ENCODE peak calls at places on chromosomes 3 and 15, in six cellular contexts. P is neural progenitor cell, L is K562, T is astrocyte, N is GM23248, M is fibroblast of lung. W is an unnamed sample.

GRCh38 chr3:191170097-191170496 is 28.9 kb upstream of the OSTN start:
- DNase-seq in N (no peak), T (no peak), M (no peak), L (no peak), P (no peak), W (no peak)

GRCh38 chr3:174786825-174787224 is 72.3 kb upstream of the NAALADL2 start:
- DNase-seq in T (no peak), L (no peak), P (no peak), M (no peak), N (no peak), W (no peak)

GRCh38 chr3:10816863-10817253 is 830 bp downstream of the SLC6A11 start:
- DNase-seq in T (no peak), M (no peak), P (no peak), L (no peak), N (no peak), W (no peak)

GRCh38 chr15:86837631-86838030 is 758.0 kb downstream of the AGBL1 start:
- DNase-seq in L (no peak), N (no peak), M (peak; percentile 11), P (no peak), T (peak; percentile 72), W (no peak)

GRCh38 chr3:136141891-136142290 is 54.2 kb downstream of the MSL2 start:
- DNase-seq in P (no peak), T (peak; percentile 52), N (peak; percentile 58), L (no peak), M (no peak), W (no peak)

GRCh38 chr3:189237516-189237915 is 65.7 kb downstream of the TPRG1 start:
- DNase-seq in N (no peak), T (peak; percentile 30), L (no peak), P (no peak), M (no peak), W (no peak)

GRCh38 chr3:14266361-14266760 is 87.7 kb downstream of the LSM3 start:
- DNase-seq in L (no peak), T (peak; percentile 92), N (peak; percentile 96), M (peak; percentile 75), P (no peak), W (no peak)

GRCh38 chr3:57949779-57950618 is 58.2 kb upstream of the FLNB start:
- DNase-seq in N (peak; percentile 76), M (peak; percentile 51), L (no peak), P (no peak), T (no peak), W (no peak)

GRCh38 chr15:92324036-92324963 is 69.4 kb upstream of the ST8SIA2 start:
- DNase-seq in M (no peak), P (no peak), N (no peak), T (no peak), L (no peak), W (no peak)

GRCh38 chr3:193499801-193500485 is 54.8 kb downstream of the ATP13A4 start:
- DNase-seq in N (no peak), M (no peak), T (no peak), L (no peak), P (no peak), W (no peak)

GRCh38 chr15:90414408-90415028 is 26.5 kb downstream of the IQGAP1 start:
- DNase-seq in L (no peak), P (no peak), T (peak; percentile 90), N (peak; percentile 86), M (peak; percentile 60), W (no peak)

GRCh38 chr15:94412979-94413741 is 181.8 kb downstream of the MCTP2 start:
- DNase-seq in T (no peak), N (peak; percentile 49), M (peak; percentile 67), L (no peak), P (peak; percentile 62), W (no peak)

GRCh38 chr15:95095250-95095649 is 863.9 kb downstream of the MCTP2 start:
- DNase-seq in T (no peak), N (no peak), P (no peak), M (no peak), L (no peak), W (no peak)

GRCh38 chr3:124779751-124780191 is 49.5 kb downstream of the UMPS start:
- DNase-seq in L (no peak), T (no peak), M (no peak), N (no peak), P (no peak), W (no peak)

GRCh38 chr3:156433138-156433537 is 121.8 kb downstream of the SSR3 start:
- DNase-seq in P (no peak), M (peak; percentile 8), L (no peak), N (peak; percentile 35), T (peak; percentile 78), W (no peak)

GRCh38 chr3:171835116-171835515 is 8.0 kb upstream of the TMEM212 start:
- DNase-seq in M (no peak), N (no peak), L (no peak), P (no peak), T (no peak), W (no peak)

GRCh38 chr15:69476704-69477473 is 24.3 kb downstream of the RPLP1 start:
- DNase-seq in N (no peak), P (no peak), T (no peak), M (no peak), L (no peak), W (no peak)

GRCh38 chr3:175956964-175957363 is 1097.8 kb downstream of the NAALADL2 start:
- DNase-seq in P (peak; percentile 10), N (peak; percentile 43), L (no peak), M (no peak), T (no peak), W (no peak)

GRCh38 chr15:82177291-82178010 is 85.1 kb downstream of the EFL1 start:
- DNase-seq in M (peak; percentile 62), N (peak; percentile 86), T (peak; percentile 91), L (no peak), P (no peak), W (no peak)

GRCh38 chr3:195443391-195443989 is 670 bp upstream of the ACAP2 start:
- DNase-seq in L (no peak), P (peak; percentile 12), T (no peak), M (no peak), N (peak; percentile 8), W (no peak)

GRCh38 chr3:166608132-166608531 is 770.9 kb upstream of the BCHE start:
- DNase-seq in P (no peak), L (no peak), T (no peak), M (no peak), N (no peak), W (peak; percentile 4)

GRCh38 chr15:42010434-42010833 is 10.4 kb downstream of the PLA2G4E start:
- DNase-seq in T (no peak), P (no peak), L (no peak), N (peak; percentile 15), M (no peak), W (peak; percentile 86)

GRCh38 chr15:46660096-46660842 is 1025.4 kb downstream of the SQOR start:
- DNase-seq in N (no peak), M (no peak), L (no peak), T (no peak), P (no peak), W (peak; percentile 16)

GRCh38 chr15:89399070-89399389 is 64.4 kb upstream of the POLG start:
- DNase-seq in P (no peak), T (no peak), N (no peak), M (no peak), L (no peak), W (no peak)
- TF ChIP-seq EZH2 in P (no peak), T (no peak), N (no peak), M (no peak), L (no peak), W (no peak)

DNA sequence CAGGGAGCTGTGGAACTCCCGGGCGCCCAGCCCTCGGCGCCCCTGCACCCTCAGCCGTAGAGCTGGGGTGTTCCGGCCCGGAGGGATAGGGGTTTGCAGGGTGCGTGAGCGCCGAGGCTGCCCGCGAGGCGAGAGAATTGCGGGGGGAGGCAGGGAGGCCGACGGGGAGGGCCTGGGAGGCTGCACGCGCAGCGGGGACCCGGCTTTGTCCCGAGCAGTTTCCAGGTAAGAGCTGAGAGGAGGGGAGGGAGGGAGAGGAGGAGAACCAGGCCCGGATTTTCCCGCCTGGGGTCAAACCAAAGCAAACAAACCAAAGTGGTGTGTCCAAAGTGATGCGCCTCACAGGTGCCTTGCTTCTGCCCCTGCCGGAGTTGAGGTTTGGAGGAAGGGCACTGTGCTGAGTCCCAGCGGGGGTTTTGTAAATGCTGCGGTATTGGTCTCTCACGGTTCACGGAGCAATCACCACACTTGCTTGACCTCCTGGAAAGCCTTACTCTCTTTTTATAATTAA is 146.4 kb downstream of the TJP1 start:
- DNase-seq in L (no peak), M (no peak), P (peak; percentile 18), T (no peak), N (no peak), W (no peak)
- TF ChIP-seq EZH2 in L (no peak), M (no peak), P (no peak), T (no peak), N (no peak), W (no peak)

DNA sequence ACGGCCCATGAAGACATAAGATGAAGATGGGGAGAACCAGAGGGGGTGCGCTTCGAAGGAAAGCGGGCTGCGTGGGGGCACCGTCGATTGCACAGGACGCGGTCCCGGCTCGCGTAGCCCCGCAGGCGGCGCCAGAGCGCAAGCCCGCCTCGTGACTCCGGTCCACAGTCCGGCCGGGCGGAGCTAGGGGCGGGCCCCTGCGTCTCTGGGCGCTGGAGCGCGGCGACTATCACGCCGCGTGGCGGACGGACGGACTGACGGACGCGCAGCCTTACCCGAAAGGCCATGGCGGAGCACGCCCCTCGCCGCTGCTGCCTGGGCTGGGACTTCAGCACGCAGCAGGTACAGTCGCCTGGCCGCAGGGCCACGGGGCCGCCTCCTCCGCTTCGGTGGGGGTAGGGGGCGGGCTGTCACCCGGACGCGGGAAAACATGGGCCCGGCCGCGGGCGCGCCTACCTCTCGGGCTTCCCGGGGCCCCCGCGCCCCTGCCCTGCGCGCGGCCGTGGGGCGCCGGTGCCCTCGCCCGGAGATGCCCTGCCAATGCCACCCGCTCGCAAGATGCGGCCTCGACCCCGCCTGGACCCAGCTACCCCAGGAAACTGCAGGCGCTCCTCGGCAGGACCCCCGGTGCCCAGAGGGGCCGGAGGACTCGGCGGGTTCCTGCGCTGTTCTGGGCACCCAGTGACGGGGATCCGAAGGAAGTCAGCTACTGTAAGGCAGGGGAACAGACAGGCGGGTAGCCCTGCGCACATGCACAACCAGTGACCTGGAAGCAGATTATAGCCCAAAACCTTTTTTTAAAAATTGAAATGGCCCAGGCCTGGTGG is at the start of gene XYLB:
- DNase-seq in L (peak; percentile 97), N (peak; percentile 96), P (peak; percentile 92), T (peak; percentile 54), M (peak; percentile 77), W (peak; percentile 89)
- TF ChIP-seq EZH2 in L (no peak), N (no peak), P (peak; percentile 27), T (no peak), M (no peak), W (no peak)

GRCh38 chr3:26625187-26625586 is 2.6 kb downstream of the LRRC3B start:
- DNase-seq in N (no peak), L (no peak), T (no peak), P (peak; percentile 2), M (no peak), W (no peak)

GRCh38 chr3:26622634-26623408 is at the start of gene LRRC3B:
- DNase-seq in P (peak; percentile 89), T (no peak), N (no peak), M (no peak), L (no peak), W (no peak)

GRCh38 chr3:26623409-26624208 is 1.0 kb downstream of the LRRC3B start:
- DNase-seq in M (no peak), P (peak; percentile 65), N (no peak), L (no peak), T (no peak), W (no peak)

GRCh38 chr3:26621891-26622633 is 510 bp upstream of the LRRC3B start:
- DNase-seq in T (no peak), P (peak; percentile 36), N (no peak), L (no peak), M (no peak), W (no peak)

GRCh38 chr3:26624209-26624775 is 1.7 kb downstream of the LRRC3B start:
- DNase-seq in T (no peak), L (no peak), P (peak; percentile 57), N (no peak), M (no peak), W (no peak)
- TF ChIP-seq EZH2 in T (no peak), L (no peak), P (no peak), N (no peak), M (no peak), W (no peak)